ENCODE peak calls at places on chromosomes 12 and 14, in nine cellular contexts. One of them, this sample, is unnamed.

GRCh38 chr14:31843361-31844091 is 233.6 kb upstream of the ARHGAP5 start:
- DNase-seq in esophagus squamous epithelium: no peak
- DNase-seq in uterus: no peak
- DNase-seq in transverse colon: peak; percentile 34
- DNase-seq in lower leg skin: no peak
- DNase-seq in Peyer's patch: no peak
- DNase-seq in adrenal gland: no peak
- DNase-seq in spleen: no peak
- DNase-seq in HepG2: no peak
- DNase-seq in this sample: no peak

GRCh38 chr14:50257728-50258127 is 26.4 kb upstream of the SOS2 start:
- DNase-seq in uterus: no peak
- DNase-seq in transverse colon: no peak
- DNase-seq in HepG2: no peak
- DNase-seq in spleen: no peak
- DNase-seq in Peyer's patch: no peak
- DNase-seq in adrenal gland: no peak
- DNase-seq in lower leg skin: no peak
- DNase-seq in esophagus squamous epithelium: no peak
- DNase-seq in this sample: no peak

GRCh38 chr12:98253207-98253606 is 262.2 kb upstream of the TMPO start:
- DNase-seq in Peyer's patch: no peak
- DNase-seq in spleen: no peak
- DNase-seq in transverse colon: no peak
- DNase-seq in uterus: no peak
- DNase-seq in adrenal gland: no peak
- DNase-seq in HepG2: no peak
- DNase-seq in esophagus squamous epithelium: no peak
- DNase-seq in lower leg skin: no peak
- DNase-seq in this sample: no peak

GRCh38 chr14:51539571-51540037 is 112.1 kb upstream of the FRMD6 start:
- DNase-seq in HepG2: no peak
- DNase-seq in lower leg skin: no peak
- DNase-seq in spleen: no peak
- DNase-seq in transverse colon: no peak
- DNase-seq in adrenal gland: no peak
- DNase-seq in Peyer's patch: no peak
- DNase-seq in uterus: no peak
- DNase-seq in esophagus squamous epithelium: no peak
- DNase-seq in this sample: peak; percentile 23

GRCh38 chr12:52945389-52946232 is 3.3 kb upstream of the KRT18 start:
- DNase-seq in spleen: no peak
- DNase-seq in Peyer's patch: no peak
- DNase-seq in esophagus squamous epithelium: no peak
- DNase-seq in uterus: no peak
- DNase-seq in adrenal gland: peak; percentile 48
- DNase-seq in transverse colon: peak; percentile 44
- DNase-seq in lower leg skin: no peak
- DNase-seq in HepG2: peak; percentile 92
- DNase-seq in this sample: no peak

GRCh38 chr12:124848621-124849380 is 14.9 kb downstream of the SCARB1 start:
- DNase-seq in adrenal gland: no peak
- DNase-seq in lower leg skin: no peak
- DNase-seq in transverse colon: no peak
- DNase-seq in esophagus squamous epithelium: no peak
- DNase-seq in spleen: no peak
- DNase-seq in Peyer's patch: no peak
- DNase-seq in HepG2: no peak
- DNase-seq in uterus: no peak
- DNase-seq in this sample: no peak

GRCh38 chr12:22858849-22859569 is 234.0 kb downstream of the ETNK1 start:
- DNase-seq in transverse colon: no peak
- DNase-seq in HepG2: no peak
- DNase-seq in esophagus squamous epithelium: no peak
- DNase-seq in uterus: no peak
- DNase-seq in lower leg skin: no peak
- DNase-seq in adrenal gland: no peak
- DNase-seq in spleen: no peak
- DNase-seq in Peyer's patch: no peak
- DNase-seq in this sample: no peak

GRCh38 chr12:51000245-51000644 is 25.9 kb downstream of the SLC11A2 start:
- DNase-seq in HepG2: no peak
- DNase-seq in adrenal gland: no peak
- DNase-seq in Peyer's patch: no peak
- DNase-seq in esophagus squamous epithelium: no peak
- DNase-seq in transverse colon: no peak
- DNase-seq in uterus: no peak
- DNase-seq in lower leg skin: no peak
- DNase-seq in spleen: no peak
- DNase-seq in this sample: peak; percentile 59

GRCh38 chr12:52173526-52173925 is 18.3 kb downstream of the KRT80 start:
- DNase-seq in adrenal gland: no peak
- DNase-seq in esophagus squamous epithelium: no peak
- DNase-seq in HepG2: no peak
- DNase-seq in lower leg skin: no peak
- DNase-seq in Peyer's patch: no peak
- DNase-seq in transverse colon: no peak
- DNase-seq in spleen: no peak
- DNase-seq in uterus: no peak
- DNase-seq in this sample: no peak

GRCh38 chr14:58899317-58899713 is 261.6 kb downstream of the DACT1 start:
- DNase-seq in esophagus squamous epithelium: no peak
- DNase-seq in lower leg skin: no peak
- DNase-seq in Peyer's patch: no peak
- DNase-seq in adrenal gland: no peak
- DNase-seq in transverse colon: no peak
- DNase-seq in HepG2: no peak
- DNase-seq in uterus: no peak
- DNase-seq in spleen: no peak
- DNase-seq in this sample: no peak

GRCh38 chr12:110436231-110436630 is 13.9 kb downstream of the ARPC3 start:
- DNase-seq in spleen: no peak
- DNase-seq in adrenal gland: no peak
- DNase-seq in transverse colon: no peak
- DNase-seq in Peyer's patch: no peak
- DNase-seq in HepG2: no peak
- DNase-seq in lower leg skin: no peak
- DNase-seq in esophagus squamous epithelium: no peak
- DNase-seq in uterus: no peak
- DNase-seq in this sample: no peak

GRCh38 chr12:91859347-91859746 is 286.3 kb downstream of the BTG1 start:
- DNase-seq in HepG2: no peak
- DNase-seq in uterus: no peak
- DNase-seq in transverse colon: no peak
- DNase-seq in esophagus squamous epithelium: no peak
- DNase-seq in lower leg skin: no peak
- DNase-seq in adrenal gland: no peak
- DNase-seq in Peyer's patch: no peak
- DNase-seq in spleen: no peak
- DNase-seq in this sample: no peak

GRCh38 chr12:110277705-110278104 is 3.3 kb upstream of the ATP2A2 start:
- DNase-seq in HepG2: no peak
- DNase-seq in uterus: no peak
- DNase-seq in esophagus squamous epithelium: no peak
- DNase-seq in adrenal gland: no peak
- DNase-seq in transverse colon: no peak
- DNase-seq in spleen: no peak
- DNase-seq in Peyer's patch: no peak
- DNase-seq in lower leg skin: no peak
- DNase-seq in this sample: no peak

GRCh38 chr12:24595652-24596235 is 353.2 kb downstream of the BCAT1 start:
- DNase-seq in transverse colon: no peak
- DNase-seq in HepG2: peak; percentile 10
- DNase-seq in uterus: no peak
- DNase-seq in spleen: no peak
- DNase-seq in esophagus squamous epithelium: no peak
- DNase-seq in adrenal gland: no peak
- DNase-seq in lower leg skin: no peak
- DNase-seq in Peyer's patch: no peak
- DNase-seq in this sample: no peak

GRCh38 chr14:34113991-34114390 is 163.1 kb upstream of the EGLN3 start:
- DNase-seq in HepG2: no peak
- DNase-seq in lower leg skin: no peak
- DNase-seq in uterus: no peak
- DNase-seq in transverse colon: no peak
- DNase-seq in adrenal gland: no peak
- DNase-seq in esophagus squamous epithelium: no peak
- DNase-seq in spleen: no peak
- DNase-seq in Peyer's patch: no peak
- DNase-seq in this sample: no peak

GRCh38 chr12:27333311-27334009 is 824 bp downstream of the BMAL2 start:
- DNase-seq in adrenal gland: peak; percentile 21
- DNase-seq in uterus: no peak
- DNase-seq in Peyer's patch: peak; percentile 22
- DNase-seq in HepG2: no peak
- DNase-seq in transverse colon: peak; percentile 40
- DNase-seq in lower leg skin: no peak
- DNase-seq in esophagus squamous epithelium: no peak
- DNase-seq in spleen: peak; percentile 89
- DNase-seq in this sample: no peak

GRCh38 chr12:1367731-1368285 is 226.6 kb downstream of the FBXL14 start:
- DNase-seq in HepG2: no peak
- DNase-seq in adrenal gland: no peak
- DNase-seq in spleen: no peak
- DNase-seq in uterus: no peak
- DNase-seq in Peyer's patch: no peak
- DNase-seq in lower leg skin: no peak
- DNase-seq in transverse colon: no peak
- DNase-seq in esophagus squamous epithelium: no peak
- DNase-seq in this sample: no peak

GRCh38 chr14:93136009-93136408 is 20.3 kb upstream of the ITPK1 start:
- DNase-seq in uterus: no peak
- DNase-seq in adrenal gland: no peak
- DNase-seq in spleen: no peak
- DNase-seq in transverse colon: no peak
- DNase-seq in HepG2: no peak
- DNase-seq in lower leg skin: no peak
- DNase-seq in esophagus squamous epithelium: no peak
- DNase-seq in Peyer's patch: no peak
- DNase-seq in this sample: no peak

DNA sequence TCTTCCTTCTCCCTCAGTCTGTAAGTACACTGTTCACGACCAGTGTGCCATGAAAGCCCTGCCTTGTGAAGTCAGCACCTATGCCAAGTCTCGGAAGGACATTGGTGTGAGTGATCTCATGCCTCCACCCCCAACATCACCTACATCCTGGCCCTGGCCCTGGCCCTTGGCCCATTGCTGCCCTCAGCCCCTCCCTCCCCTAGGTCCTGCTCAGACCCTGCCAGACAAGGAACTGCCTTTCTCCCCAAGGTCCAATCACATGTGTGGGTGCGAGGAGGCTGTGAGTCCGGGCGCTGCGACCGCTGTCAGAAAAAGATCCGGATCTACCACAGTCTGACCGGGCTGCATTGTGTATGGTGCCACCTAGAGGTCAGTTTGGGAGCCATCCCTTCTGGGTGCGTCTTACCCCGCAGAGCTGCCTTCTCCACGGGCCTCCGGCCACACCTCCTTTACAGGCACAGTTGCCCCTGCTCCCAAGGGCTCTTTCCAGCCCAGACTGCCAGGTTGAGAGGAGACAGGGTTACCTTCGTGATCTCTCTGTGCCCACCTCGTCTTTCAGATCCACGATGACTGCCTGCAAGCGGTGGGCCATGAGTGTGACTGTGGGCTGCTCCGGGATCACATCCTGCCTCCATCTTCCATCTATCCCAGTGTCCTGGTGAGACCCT is 9.2 kb downstream of the DGKA start:
- DNase-seq in HepG2: peak; percentile 69
- DNase-seq in uterus: peak; percentile 87
- DNase-seq in adrenal gland: peak; percentile 93
- DNase-seq in esophagus squamous epithelium: no peak
- DNase-seq in transverse colon: peak; percentile 92
- DNase-seq in Peyer's patch: peak; percentile 87
- DNase-seq in spleen: peak; percentile 94
- DNase-seq in lower leg skin: peak; percentile 85
- DNase-seq in this sample: peak; percentile 81
- TF ChIP-seq POLR2A in HepG2: no peak
- TF ChIP-seq POLR2A in uterus: no peak
- TF ChIP-seq POLR2A in adrenal gland: no peak
- TF ChIP-seq POLR2A in esophagus squamous epithelium: no peak
- TF ChIP-seq POLR2A in transverse colon: no peak
- TF ChIP-seq POLR2A in Peyer's patch: peak; percentile 59
- TF ChIP-seq POLR2A in spleen: no peak
- TF ChIP-seq POLR2A in lower leg skin: no peak
- TF ChIP-seq POLR2A in this sample: no peak

GRCh38 chr12:88579941-88580871 is at the start of gene KITLG:
- DNase-seq in Peyer's patch: no peak
- DNase-seq in uterus: peak; percentile 82
- DNase-seq in transverse colon: peak; percentile 89
- DNase-seq in spleen: peak; percentile 82
- DNase-seq in lower leg skin: peak; percentile 76
- DNase-seq in esophagus squamous epithelium: no peak
- DNase-seq in HepG2: peak; percentile 56
- DNase-seq in adrenal gland: peak; percentile 71
- DNase-seq in this sample: peak; percentile 68
- TF ChIP-seq POLR2A in Peyer's patch: peak; percentile 63
- TF ChIP-seq POLR2A in uterus: peak; percentile 52
- TF ChIP-seq POLR2A in transverse colon: peak; percentile 90
- TF ChIP-seq POLR2A in spleen: no peak
- TF ChIP-seq POLR2A in lower leg skin: no peak
- TF ChIP-seq POLR2A in esophagus squamous epithelium: no peak
- TF ChIP-seq POLR2A in HepG2: peak; percentile 79
- TF ChIP-seq POLR2A in adrenal gland: peak; percentile 32
- TF ChIP-seq POLR2A in this sample: peak; percentile 98

DNA sequence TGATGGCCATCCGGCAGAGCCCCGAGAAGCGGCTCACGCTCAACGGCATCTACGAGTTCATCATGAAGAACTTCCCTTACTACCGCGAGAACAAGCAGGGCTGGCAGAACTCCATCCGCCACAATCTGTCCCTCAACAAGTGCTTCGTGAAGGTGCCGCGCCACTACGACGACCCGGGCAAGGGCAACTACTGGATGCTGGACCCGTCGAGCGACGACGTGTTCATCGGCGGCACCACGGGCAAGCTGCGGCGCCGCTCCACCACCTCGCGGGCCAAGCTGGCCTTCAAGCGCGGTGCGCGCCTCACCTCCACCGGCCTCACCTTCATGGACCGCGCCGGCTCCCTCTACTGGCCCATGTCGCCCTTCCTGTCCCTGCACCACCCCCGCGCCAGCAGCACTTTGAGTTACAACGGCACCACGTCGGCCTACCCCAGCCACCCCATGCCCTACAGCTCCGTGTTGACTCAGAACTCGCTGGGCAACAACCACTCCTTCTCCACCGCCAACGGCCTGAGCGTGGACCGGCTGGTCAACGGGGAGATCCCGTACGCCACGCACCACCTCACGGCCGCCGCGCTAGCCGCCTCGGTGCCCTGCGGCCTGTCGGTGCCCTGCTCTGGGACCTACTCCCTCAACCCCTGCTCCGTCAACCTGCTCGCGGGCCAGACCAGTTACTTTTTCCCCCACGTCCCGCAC is 1.4 kb downstream of the FOXG1 start:
- DNase-seq in transverse colon: no peak
- DNase-seq in esophagus squamous epithelium: no peak
- DNase-seq in HepG2: no peak
- DNase-seq in lower leg skin: no peak
- DNase-seq in spleen: no peak
- DNase-seq in uterus: no peak
- DNase-seq in adrenal gland: no peak
- DNase-seq in Peyer's patch: no peak
- DNase-seq in this sample: no peak
- TF ChIP-seq POLR2A in transverse colon: no peak
- TF ChIP-seq POLR2A in esophagus squamous epithelium: no peak
- TF ChIP-seq POLR2A in HepG2: no peak
- TF ChIP-seq POLR2A in lower leg skin: no peak
- TF ChIP-seq POLR2A in spleen: no peak
- TF ChIP-seq POLR2A in uterus: no peak
- TF ChIP-seq POLR2A in adrenal gland: no peak
- TF ChIP-seq POLR2A in Peyer's patch: no peak
- TF ChIP-seq POLR2A in this sample: no peak

GRCh38 chr12:39297946-39298345 is 145.0 kb downstream of the KIF21A start:
- DNase-seq in transverse colon: no peak
- DNase-seq in adrenal gland: no peak
- DNase-seq in spleen: no peak
- DNase-seq in lower leg skin: no peak
- DNase-seq in HepG2: no peak
- DNase-seq in Peyer's patch: no peak
- DNase-seq in uterus: no peak
- DNase-seq in esophagus squamous epithelium: no peak
- DNase-seq in this sample: no peak
- TF ChIP-seq POLR2A in transverse colon: no peak
- TF ChIP-seq POLR2A in adrenal gland: no peak
- TF ChIP-seq POLR2A in spleen: no peak
- TF ChIP-seq POLR2A in lower leg skin: no peak
- TF ChIP-seq POLR2A in HepG2: no peak
- TF ChIP-seq POLR2A in Peyer's patch: no peak
- TF ChIP-seq POLR2A in uterus: no peak
- TF ChIP-seq POLR2A in esophagus squamous epithelium: no peak
- TF ChIP-seq POLR2A in this sample: no peak

This sample was measured in H54.